ENCODE peak calls at places on chromosomes 6 and 20, in eight cellular contexts. B is cardiac muscle cell, Q is cardiac fibroblast, G is dorsolateral prefrontal cortex, X is HFF-Myc, Y is heart right ventricle, O is esophagus muscularis mucosa, U is GM06990. P is an unnamed sample.

GRCh38 chr20:41738584-41739193 is 120.5 kb upstream of the CHD6 start:
- DNase-seq in G (peak; percentile 69), U (no peak), Y (peak; percentile 23), B (peak; percentile 61), O (peak; percentile 91), X (peak; percentile 2), Q (peak; percentile 55), P (no peak)

GRCh38 chr6:167652701-167653095 is 174.0 kb upstream of the AFDN start:
- DNase-seq in Q (no peak), B (no peak), X (no peak), U (no peak), O (no peak), G (no peak), Y (no peak), P (no peak)

GRCh38 chr6:88360203-88360797 is 194.2 kb upstream of the CNR1 start:
- DNase-seq in G (no peak), B (peak; percentile 80), U (no peak), Q (peak; percentile 94), Y (no peak), X (no peak), O (no peak), P (peak; percentile 51)

GRCh38 chr6:167235421-167236238 is 55.5 kb upstream of the UNC93A start:
- DNase-seq in G (no peak), X (no peak), B (no peak), Q (no peak), Y (no peak), U (no peak), O (no peak), P (no peak)

GRCh38 chr6:70520575-70520974 is 46.2 kb upstream of the SDHAF4 start:
- DNase-seq in O (no peak), Q (peak; percentile 41), G (no peak), Y (no peak), B (peak; percentile 40), X (no peak), U (no peak), P (no peak)

GRCh38 chr6:50826803-50827202 is 8.1 kb downstream of the TFAP2B start:
- DNase-seq in Q (no peak), G (no peak), B (no peak), Y (no peak), X (no peak), U (no peak), O (peak; percentile 89), P (no peak)

GRCh38 chr6:56480246-56480645 is 162.4 kb downstream of the DST start:
- DNase-seq in Q (no peak), X (no peak), G (no peak), O (no peak), Y (no peak), U (no peak), B (no peak), P (no peak)

GRCh38 chr6:53931086-53931485 is 136.3 kb downstream of the LRRC1 start:
- DNase-seq in B (no peak), X (peak; percentile 61), G (no peak), O (no peak), U (no peak), Y (no peak), Q (no peak), P (no peak)

GRCh38 chr20:48191200-48191599 is 405.9 kb upstream of the SULF2 start:
- DNase-seq in Y (no peak), G (no peak), O (no peak), B (peak; percentile 42), U (no peak), Q (no peak), X (no peak), P (no peak)

GRCh38 chr20:48187891-48188290 is 402.6 kb upstream of the SULF2 start:
- DNase-seq in U (no peak), Y (no peak), O (no peak), X (no peak), G (no peak), Q (no peak), B (no peak), P (no peak)

GRCh38 chr20:48186915-48187314 is 401.6 kb upstream of the SULF2 start:
- DNase-seq in B (peak; percentile 61), Q (no peak), Y (no peak), O (no peak), G (no peak), X (no peak), U (no peak), P (no peak)

GRCh38 chr20:48190757-48191156 is 405.5 kb upstream of the SULF2 start:
- DNase-seq in G (no peak), U (no peak), X (no peak), Q (no peak), Y (no peak), O (no peak), B (no peak), P (no peak)

DNA sequence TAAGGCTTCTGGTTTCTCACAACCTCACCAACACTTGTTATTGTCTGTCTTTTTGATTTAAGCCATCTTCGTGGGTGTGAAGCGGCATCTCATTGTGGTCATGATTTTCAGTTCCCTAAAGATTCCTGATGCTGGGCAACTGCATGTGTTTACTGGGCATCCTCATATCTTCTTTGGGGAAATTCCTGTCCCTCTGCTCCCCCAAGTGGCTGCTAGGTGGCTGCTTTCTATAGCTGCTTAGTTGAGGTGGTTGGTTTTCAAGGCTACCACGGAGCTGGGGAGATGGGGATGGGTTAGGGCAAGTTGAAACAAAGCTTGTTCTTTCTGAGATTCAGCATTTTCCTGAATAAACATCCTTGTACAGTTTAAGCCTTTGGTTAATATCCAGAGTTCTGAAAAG is 403.9 kb upstream of the SULF2 start:
- DNase-seq in B (peak; percentile 61), O (no peak), X (no peak), Y (no peak), G (no peak), U (no peak), Q (no peak), P (no peak)
- TF ChIP-seq CTCF in B (peak; percentile 53), O (peak; percentile 45), X (peak; percentile 43), Y (peak; percentile 16), G (no peak), U (peak; percentile 64), Q (peak; percentile 7), P (peak; percentile 60)

DNA sequence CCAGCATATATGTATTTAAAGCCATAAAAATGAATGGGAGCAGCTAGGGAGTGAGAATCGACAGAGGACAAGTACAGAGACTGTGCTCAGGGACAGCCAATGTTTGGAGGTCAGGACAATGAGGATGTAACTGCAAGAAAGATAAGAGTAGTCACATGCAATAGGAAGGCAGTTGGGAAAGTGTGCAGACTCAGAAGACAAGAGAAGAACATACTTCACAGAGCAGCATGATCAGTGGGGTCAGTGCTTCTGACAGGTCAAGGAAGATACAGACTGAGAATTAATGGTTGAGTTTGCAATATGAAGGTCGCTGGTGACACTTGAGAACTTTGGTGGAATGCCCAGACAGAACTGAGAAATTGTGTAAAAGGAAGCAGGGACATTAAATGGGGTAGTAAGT is 25.1 kb downstream of the PLAGL1 start:
- DNase-seq in Y (no peak), U (no peak), G (no peak), O (no peak), B (no peak), X (no peak), Q (no peak), P (no peak)
- H3K4me3 ChIP-seq in Y (no peak overlapping the region), U (no peak overlapping the region), G (no peak overlapping the region), O (no peak overlapping the region), B (no peak overlapping the region), X (no peak overlapping the region), Q (no peak overlapping the region), P (no peak overlapping the region)

GRCh38 chr6:45421700-45422540 is 44.2 kb upstream of the SUPT3H start:
- DNase-seq in Q (peak; percentile 84), U (no peak), G (peak; percentile 51), O (no peak), B (peak; percentile 81), Y (peak; percentile 46), X (no peak), P (no peak)

GRCh38 chr6:45423111-45423900 is 45.6 kb upstream of the SUPT3H start:
- DNase-seq in G (no peak), U (no peak), Q (peak; percentile 38), Y (peak; percentile 17), O (no peak), X (no peak), B (peak; percentile 45), P (no peak)

GRCh38 chr6:45422541-45423110 is 44.9 kb upstream of the SUPT3H start:
- DNase-seq in O (no peak), Y (peak; percentile 26), U (no peak), B (peak; percentile 76), X (no peak), G (no peak), Q (peak; percentile 63), P (no peak)

GRCh38 chr6:45424628-45424955 is 46.9 kb upstream of the SUPT3H start:
- DNase-seq in O (no peak), G (no peak), Y (no peak), B (no peak), X (no peak), Q (no peak), U (no peak), P (no peak)

DNA sequence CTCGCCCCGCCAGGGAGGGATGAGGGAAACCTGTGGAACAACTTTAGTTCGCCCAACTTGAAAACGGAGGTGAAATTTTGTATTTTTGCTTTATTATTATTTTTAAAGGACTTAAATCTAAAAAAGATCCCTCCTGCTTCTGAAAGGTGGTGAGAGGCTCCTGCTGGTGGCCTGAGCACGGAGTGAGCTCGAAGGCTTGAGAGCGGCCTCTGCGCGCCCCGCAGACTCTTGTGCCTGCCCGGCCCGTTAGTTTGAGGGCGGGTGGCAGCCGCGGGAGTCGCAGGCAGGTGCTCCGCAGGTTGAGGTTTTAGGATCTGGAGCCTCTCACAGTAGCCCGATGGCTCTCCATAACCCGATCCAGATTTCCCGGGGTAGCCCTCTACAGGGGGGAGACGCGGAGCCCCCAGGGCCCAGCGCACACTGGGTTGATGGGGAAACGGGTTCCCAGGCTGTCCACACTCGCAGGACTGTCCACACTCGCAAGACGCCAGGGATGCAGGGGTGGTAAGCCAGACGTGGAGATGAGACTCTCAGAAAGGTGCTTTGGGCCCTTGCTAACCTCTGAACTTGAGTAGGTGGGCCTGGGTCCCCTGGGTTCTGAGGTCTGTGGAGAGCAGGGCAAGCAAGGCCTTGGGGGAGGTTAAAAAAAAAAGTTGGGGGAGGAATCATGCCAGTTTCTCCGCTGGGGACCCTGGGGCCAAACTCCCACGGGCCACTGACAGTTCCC is 46.3 kb upstream of the SUPT3H start:
- DNase-seq in Q (no peak), X (no peak), B (peak; percentile 47), Y (peak; percentile 19), O (no peak), G (no peak), U (no peak), P (no peak)
- TF ChIP-seq CTCF in Q (no peak), X (no peak), B (no peak), Y (no peak), O (no peak), G (no peak), U (no peak), P (no peak)

DNA sequence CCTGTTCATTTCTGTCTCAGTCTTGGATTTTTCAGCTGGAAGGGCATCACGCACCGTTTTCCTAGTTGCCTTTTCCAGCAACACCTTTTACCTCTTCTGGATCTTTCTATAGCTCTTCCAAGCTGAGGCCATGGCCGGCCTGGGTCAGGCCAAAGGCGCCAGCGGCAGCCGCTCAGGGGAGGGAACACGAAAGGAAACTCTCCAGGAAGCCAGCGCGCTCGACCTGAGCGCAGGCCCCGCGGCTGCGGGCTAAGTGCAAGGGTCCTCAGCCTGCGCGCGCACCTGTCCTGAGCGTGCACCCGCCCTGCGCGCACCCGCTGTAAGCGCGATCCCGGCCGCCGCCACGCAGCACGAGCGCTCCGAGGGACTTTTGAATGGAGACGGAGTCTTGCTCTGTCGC is 43.8 kb upstream of the TMEM181 start:
- DNase-seq in O (no peak), U (no peak), G (no peak), X (no peak), Q (no peak), Y (no peak), B (no peak), P (no peak)
- H3K4me3 ChIP-seq in O (no peak overlapping the region), U (no peak overlapping the region), G (no peak overlapping the region), X (no peak overlapping the region), Q (no peak overlapping the region), Y (no peak overlapping the region), B (no peak overlapping the region), P (no peak overlapping the region)